ENCODE peak calls at places on chromosomes 3 and 15, in four cellular contexts. One of them, this sample, is unnamed.

GRCh38 chr3:7086417-7086816 is 225.5 kb downstream of the GRM7 start:
- DNase-seq in stomach: no peak
- DNase-seq in esophagus muscularis mucosa: no peak
- DNase-seq in transverse colon: no peak
- DNase-seq in this sample: no peak

GRCh38 chr3:129031476-129032215 is 28.9 kb upstream of the GP9 start:
- DNase-seq in esophagus muscularis mucosa: no peak
- DNase-seq in transverse colon: no peak
- DNase-seq in stomach: no peak
- DNase-seq in this sample: no peak

GRCh38 chr3:84567796-84568195 is 391.0 kb upstream of the CADM2 start:
- DNase-seq in stomach: no peak
- DNase-seq in transverse colon: no peak
- DNase-seq in esophagus muscularis mucosa: no peak
- DNase-seq in this sample: no peak

GRCh38 chr3:132382688-132383194 is 34.6 kb upstream of the DNAJC13 start:
- DNase-seq in stomach: no peak
- DNase-seq in transverse colon: no peak
- DNase-seq in esophagus muscularis mucosa: no peak
- DNase-seq in this sample: no peak

GRCh38 chr3:175193815-175194518 is 334.8 kb downstream of the NAALADL2 start:
- DNase-seq in transverse colon: no peak
- DNase-seq in stomach: no peak
- DNase-seq in esophagus muscularis mucosa: no peak
- DNase-seq in this sample: no peak

GRCh38 chr3:11481561-11481960 is 162.2 kb downstream of the VGLL4 start:
- DNase-seq in transverse colon: no peak
- DNase-seq in esophagus muscularis mucosa: no peak
- DNase-seq in stomach: peak
- DNase-seq in this sample: no peak

GRCh38 chr3:117063910-117064309 is 354.3 kb downstream of the TUSC7 start:
- DNase-seq in transverse colon: no peak
- DNase-seq in stomach: no peak
- DNase-seq in esophagus muscularis mucosa: no peak
- DNase-seq in this sample: no peak

GRCh38 chr15:40338041-40338657 is 2.6 kb downstream of the CCDC9B start:
- DNase-seq in esophagus muscularis mucosa: no peak
- DNase-seq in stomach: peak
- DNase-seq in transverse colon: peak
- DNase-seq in this sample: peak

GRCh38 chr3:61768284-61769012 is 207.1 kb downstream of the PTPRG start:
- DNase-seq in stomach: no peak
- DNase-seq in esophagus muscularis mucosa: no peak
- DNase-seq in transverse colon: peak
- DNase-seq in this sample: no peak

GRCh38 chr3:14496351-14496750 is 43.8 kb downstream of the GRIP2 start:
- DNase-seq in transverse colon: no peak
- DNase-seq in stomach: no peak
- DNase-seq in esophagus muscularis mucosa: no peak
- DNase-seq in this sample: no peak

GRCh38 chr15:69652906-69653305 is 200.3 kb downstream of the RPLP1 start:
- DNase-seq in transverse colon: no peak
- DNase-seq in esophagus muscularis mucosa: no peak
- DNase-seq in stomach: no peak
- DNase-seq in this sample: no peak

GRCh38 chr3:82329300-82329699 is 567.9 kb upstream of the GBE1 start:
- DNase-seq in esophagus muscularis mucosa: no peak
- DNase-seq in stomach: no peak
- DNase-seq in transverse colon: no peak
- DNase-seq in this sample: no peak

GRCh38 chr3:189144645-189145044 is 27.1 kb upstream of the TPRG1 start:
- DNase-seq in transverse colon: no peak
- DNase-seq in esophagus muscularis mucosa: no peak
- DNase-seq in stomach: no peak
- DNase-seq in this sample: no peak

GRCh38 chr15:49988766-49989165 is 130.3 kb downstream of the ATP8B4 start:
- DNase-seq in stomach: no peak
- DNase-seq in transverse colon: no peak
- DNase-seq in esophagus muscularis mucosa: no peak
- DNase-seq in this sample: no peak

GRCh38 chr3:129182390-129183180 is 1.1 kb downstream of the CNBP start:
- DNase-seq in transverse colon: peak
- DNase-seq in stomach: no peak
- DNase-seq in esophagus muscularis mucosa: no peak
- DNase-seq in this sample: no peak

GRCh38 chr3:52046186-52046913 is 10.0 kb downstream of the DUSP7 start:
- DNase-seq in transverse colon: no peak
- DNase-seq in esophagus muscularis mucosa: no peak
- DNase-seq in stomach: no peak
- DNase-seq in this sample: no peak

GRCh38 chr3:139388961-139389551 is 391 bp downstream of the COPB2 start:
- DNase-seq in esophagus muscularis mucosa: no peak
- DNase-seq in transverse colon: no peak
- DNase-seq in stomach: peak
- DNase-seq in this sample: no peak

GRCh38 chr3:194110483-194110882 is 25.5 kb upstream of the HES1 start:
- DNase-seq in stomach: no peak
- DNase-seq in transverse colon: no peak
- DNase-seq in esophagus muscularis mucosa: no peak
- DNase-seq in this sample: no peak

GRCh38 chr3:147945968-147946519 is 536.9 kb downstream of the ZIC1 start:
- DNase-seq in transverse colon: peak
- DNase-seq in esophagus muscularis mucosa: no peak
- DNase-seq in stomach: no peak
- DNase-seq in this sample: peak

GRCh38 chr3:54353547-54354339 is 231.4 kb downstream of the CACNA2D3 start:
- DNase-seq in esophagus muscularis mucosa: no peak
- DNase-seq in transverse colon: no peak
- DNase-seq in stomach: no peak
- DNase-seq in this sample: no peak

GRCh38 chr3:61960976-61961375 is 399.6 kb downstream of the PTPRG start:
- DNase-seq in stomach: no peak
- DNase-seq in esophagus muscularis mucosa: no peak
- DNase-seq in transverse colon: no peak
- DNase-seq in this sample: no peak

GRCh38 chr15:26098801-26099200 is 235.7 kb upstream of the ATP10A start:
- DNase-seq in transverse colon: no peak
- DNase-seq in esophagus muscularis mucosa: no peak
- DNase-seq in stomach: no peak
- DNase-seq in this sample: no peak

GRCh38 chr15:26091184-26091583 is 228.1 kb upstream of the ATP10A start:
- DNase-seq in stomach: no peak
- DNase-seq in esophagus muscularis mucosa: no peak
- DNase-seq in transverse colon: no peak
- DNase-seq in this sample: no peak

GRCh38 chr15:26097216-26097615 is 234.1 kb upstream of the ATP10A start:
- DNase-seq in esophagus muscularis mucosa: no peak
- DNase-seq in stomach: no peak
- DNase-seq in transverse colon: no peak
- DNase-seq in this sample: no peak

GRCh38 chr15:26101443-26101842 is 238.3 kb upstream of the ATP10A start:
- DNase-seq in esophagus muscularis mucosa: no peak
- DNase-seq in stomach: no peak
- DNase-seq in transverse colon: no peak
- DNase-seq in this sample: no peak

DNA sequence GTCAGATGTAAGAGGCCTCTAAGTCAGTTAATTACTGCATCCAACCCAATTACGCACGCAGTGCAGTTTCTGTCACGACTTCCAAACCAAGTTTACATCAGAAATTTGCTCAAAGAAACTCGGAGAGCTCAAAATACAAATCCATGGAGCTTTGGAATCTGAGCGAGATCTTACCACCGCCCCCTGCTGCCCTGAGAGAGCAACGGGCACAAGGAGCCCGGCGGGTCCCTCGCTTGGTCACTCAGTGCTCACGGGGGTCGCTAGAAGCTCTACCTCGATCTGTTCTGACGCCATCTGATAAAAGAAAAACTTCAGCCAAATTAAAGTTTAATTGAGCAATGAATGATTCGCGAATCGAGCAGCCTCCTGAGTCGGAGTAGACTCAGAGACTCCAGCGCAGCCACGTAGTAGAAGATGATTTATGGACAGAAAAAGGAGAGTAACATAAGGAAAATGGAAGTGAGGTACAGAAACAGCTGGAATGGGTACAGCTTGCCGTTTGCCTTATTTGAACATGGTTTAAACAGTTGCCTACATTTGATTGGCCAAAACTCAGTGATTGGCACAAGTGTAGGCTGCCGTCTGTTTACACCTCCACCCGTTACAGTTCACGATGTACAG is 232.7 kb upstream of the ATP10A start:
- DNase-seq in esophagus muscularis mucosa: no peak
- DNase-seq in stomach: no peak
- DNase-seq in transverse colon: no peak
- DNase-seq in this sample: no peak
- TF ChIP-seq CTCF in esophagus muscularis mucosa: no peak
- TF ChIP-seq CTCF in stomach: no peak
- TF ChIP-seq CTCF in transverse colon: no peak
- TF ChIP-seq CTCF in this sample: no peak

GRCh38 chr3:106257172-106257571 is 388.4 kb upstream of the CBLB start:
- DNase-seq in transverse colon: no peak
- DNase-seq in stomach: no peak
- DNase-seq in esophagus muscularis mucosa: no peak
- DNase-seq in this sample: no peak
- TF ChIP-seq POLR2AphosphoS5 in transverse colon: no peak
- TF ChIP-seq POLR2AphosphoS5 in stomach: no peak
- TF ChIP-seq POLR2AphosphoS5 in esophagus muscularis mucosa: no peak
- TF ChIP-seq POLR2AphosphoS5 in this sample: no peak

GRCh38 chr3:45639044-45639392 is 44.5 kb downstream of the LIMD1 start:
- DNase-seq in transverse colon: no peak
- DNase-seq in stomach: no peak
- DNase-seq in esophagus muscularis mucosa: no peak
- DNase-seq in this sample: no peak
- TF ChIP-seq EP300 in transverse colon: no peak
- TF ChIP-seq EP300 in stomach: no peak
- TF ChIP-seq EP300 in esophagus muscularis mucosa: no peak
- TF ChIP-seq EP300 in this sample: no peak

DNA sequence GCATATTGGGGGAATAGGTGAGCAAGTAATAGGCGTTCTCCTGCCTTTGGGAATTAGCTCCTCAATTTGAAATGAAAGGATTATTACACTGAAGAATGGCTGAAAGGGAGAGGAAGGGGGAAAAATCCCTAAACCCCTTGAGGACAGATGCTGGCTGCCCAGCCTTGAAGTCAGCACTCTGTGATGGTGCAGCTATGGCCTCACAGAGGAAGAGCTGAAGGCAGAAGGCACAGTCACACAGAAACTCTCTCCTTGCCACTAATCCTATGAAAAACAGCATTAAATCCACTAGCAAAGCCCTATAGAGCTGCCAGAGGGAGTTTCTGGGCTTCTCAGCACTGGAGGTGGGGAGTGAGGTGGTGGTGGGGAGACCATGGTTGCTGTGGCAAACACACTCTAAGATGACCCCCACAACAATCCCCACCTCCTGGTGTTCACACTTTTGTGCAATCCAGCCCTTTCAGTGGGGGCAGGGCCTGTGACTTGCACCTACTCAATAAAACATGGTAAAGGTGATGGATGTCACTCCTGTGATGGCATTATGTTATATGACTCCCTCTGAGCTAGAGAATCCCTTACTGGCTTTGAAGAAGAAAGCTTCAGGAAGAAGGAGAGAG is 101.2 kb downstream of the RFTN1 start:
- DNase-seq in transverse colon: no peak
- DNase-seq in esophagus muscularis mucosa: no peak
- DNase-seq in stomach: no peak
- DNase-seq in this sample: no peak
- TF ChIP-seq CTCF in transverse colon: no peak
- TF ChIP-seq CTCF in esophagus muscularis mucosa: no peak
- TF ChIP-seq CTCF in stomach: no peak
- TF ChIP-seq CTCF in this sample: no peak

GRCh38 chr15:77419836-77420609 is at the start of gene PEAK1:
- DNase-seq in esophagus muscularis mucosa: peak
- DNase-seq in transverse colon: peak
- DNase-seq in stomach: peak
- DNase-seq in this sample: peak
- TF ChIP-seq POLR2AphosphoS5 in esophagus muscularis mucosa: peak
- TF ChIP-seq POLR2AphosphoS5 in transverse colon: peak
- TF ChIP-seq POLR2AphosphoS5 in stomach: peak
- TF ChIP-seq POLR2AphosphoS5 in this sample: peak

GRCh38 chr3:172103724-172104123 is 64.3 kb downstream of the FNDC3B start:
- DNase-seq in transverse colon: no peak
- DNase-seq in stomach: no peak
- DNase-seq in esophagus muscularis mucosa: no peak
- DNase-seq in this sample: no peak

GRCh38 chr3:172104471-172105072 is 65.2 kb downstream of the FNDC3B start:
- DNase-seq in esophagus muscularis mucosa: no peak
- DNase-seq in stomach: no peak
- DNase-seq in transverse colon: no peak
- DNase-seq in this sample: no peak

GRCh38 chr3:172101107-172101506 is 61.7 kb downstream of the FNDC3B start:
- DNase-seq in stomach: no peak
- DNase-seq in transverse colon: no peak
- DNase-seq in esophagus muscularis mucosa: no peak
- DNase-seq in this sample: no peak

GRCh38 chr3:172102123-172102882 is 62.9 kb downstream of the FNDC3B start:
- DNase-seq in esophagus muscularis mucosa: no peak
- DNase-seq in transverse colon: peak
- DNase-seq in stomach: no peak
- DNase-seq in this sample: no peak

DNA sequence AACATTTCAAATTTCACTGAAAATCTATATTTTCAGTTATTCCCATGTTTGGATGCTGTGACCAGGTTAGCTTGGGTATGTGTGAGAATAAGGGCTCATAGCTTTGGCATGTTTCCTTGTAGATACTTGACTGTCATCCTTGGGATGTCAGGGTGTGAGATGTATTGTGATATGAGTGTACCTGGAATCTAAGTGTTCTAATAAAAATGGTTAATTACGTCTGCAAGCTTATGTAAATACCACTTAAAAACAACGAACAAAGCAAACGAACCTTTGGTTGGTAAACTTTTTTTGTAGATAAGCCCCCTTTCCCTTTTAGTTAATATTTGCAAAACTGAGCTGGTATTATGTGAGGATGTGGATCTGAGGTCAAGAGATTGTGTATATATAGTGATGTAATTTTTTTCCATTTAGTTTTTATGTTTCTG is 63.5 kb downstream of the FNDC3B start:
- DNase-seq in esophagus muscularis mucosa: no peak
- DNase-seq in stomach: no peak
- DNase-seq in transverse colon: no peak
- DNase-seq in this sample: no peak
- TF ChIP-seq EP300 in esophagus muscularis mucosa: no peak
- TF ChIP-seq EP300 in stomach: no peak
- TF ChIP-seq EP300 in transverse colon: no peak
- TF ChIP-seq EP300 in this sample: no peak

This sample was measured in sigmoid colon.